ENCODE peak calls at places on chromosome X, in ten cellular contexts. R is MM.1S; Q is CD8-positive, alpha-beta memory T cell; V is WERI-Rb-1; T is vagina; L is small intestine; D is dorsolateral prefrontal cortex; P is CD4-positive, alpha-beta T cell; A is pancreas; S is testis. F is an unnamed sample.

GRCh38 chrX:82134378-82134777 is 932.5 kb downstream of the SH3BGRL start:
- DNase-seq in R (peak; percentile 18), Q (no peak), V (no peak), T (no peak), L (peak; percentile 27), D (no peak), P (no peak), A (no peak), S (no peak), F (no peak)

GRCh38 chrX:32137525-32137924 is 1065.7 kb upstream of the FTHL17 start:
- DNase-seq in R (peak; percentile 18), Q (no peak), V (no peak), T (no peak), L (no peak), D (no peak), P (no peak), A (no peak), S (peak; percentile 13), F (no peak)

GRCh38 chrX:112694811-112695210 is 15.1 kb upstream of the LHFPL1 start:
- DNase-seq in R (no peak), Q (no peak), V (no peak), T (no peak), L (no peak), D (no peak), P (no peak), A (no peak), S (no peak), F (no peak)

GRCh38 chrX:124441971-124442370 is 95.6 kb downstream of the SH2D1A start:
- DNase-seq in R (no peak), Q (no peak), V (no peak), T (no peak), L (no peak), D (no peak), P (no peak), A (no peak), S (no peak), F (no peak)

GRCh38 chrX:20857746-20858145 is 516.5 kb upstream of the CNKSR2 start:
- DNase-seq in R (no peak), Q (no peak), V (no peak), T (no peak), L (no peak), D (peak; percentile 40), P (no peak), A (no peak), S (no peak), F (peak; percentile 8)

GRCh38 chrX:53616921-53617320 is 69.6 kb downstream of the HUWE1 start:
- DNase-seq in R (no peak), Q (no peak), V (no peak), T (no peak), L (no peak), D (no peak), P (no peak), A (no peak), S (no peak), F (no peak)

GRCh38 chrX:155880586-155881157 is 473 bp upstream of the VAMP7 start:
- DNase-seq in R (no peak), Q (no peak), V (no peak), T (no peak), L (peak; percentile 3), D (no peak), P (no peak), A (no peak), S (no peak), F (no peak)

GRCh38 chrX:130118941-130119640 is 8.8 kb upstream of the ELF4 start:
- DNase-seq in R (no peak), Q (no peak), V (no peak), T (no peak), L (no peak), D (no peak), P (no peak), A (no peak), S (no peak), F (no peak)

GRCh38 chrX:133350751-133351150 is 64.5 kb downstream of the GPC4 start:
- DNase-seq in R (no peak), Q (no peak), V (no peak), T (no peak), L (peak; percentile 21), D (no peak), P (no peak), A (no peak), S (peak; percentile 22), F (no peak)

GRCh38 chrX:110022555-110023448 is 19.9 kb downstream of the TMEM164 start:
- DNase-seq in R (no peak), Q (no peak), V (no peak), T (no peak), L (no peak), D (no peak), P (no peak), A (no peak), S (no peak), F (no peak)

GRCh38 chrX:23936198-23936597 is 28.4 kb downstream of the CXorf58 start:
- DNase-seq in R (no peak), Q (no peak), V (no peak), T (no peak), L (no peak), D (no peak), P (no peak), A (no peak), S (no peak), F (no peak)

DNA sequence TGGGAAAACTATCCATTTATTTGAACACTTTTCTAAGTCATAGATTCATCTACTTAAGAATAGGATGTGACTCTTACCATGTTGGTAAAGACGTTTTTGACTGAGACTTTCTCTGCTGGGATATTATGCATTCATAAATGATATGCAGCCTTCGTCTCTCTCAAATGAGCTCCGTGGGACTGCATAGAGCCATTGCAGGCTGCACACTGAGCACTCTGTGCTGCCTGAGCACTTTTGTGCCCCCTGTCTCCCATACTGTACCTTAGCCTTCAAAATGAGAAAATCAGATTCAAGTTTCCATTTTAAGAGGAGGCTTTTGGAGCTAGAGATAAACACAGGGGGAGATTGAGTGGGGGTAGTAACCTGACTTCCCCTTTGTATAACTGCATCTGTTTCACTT is 433.6 kb downstream of the ZIC3 start:
- DNase-seq in R (no peak), Q (no peak), V (no peak), T (no peak), L (no peak), D (no peak), P (no peak), A (no peak), S (no peak), F (no peak)
- H3K27ac ChIP-seq in R (no peak overlapping the region), Q (no peak overlapping the region), V (no peak overlapping the region), T (no peak overlapping the region), L (no peak overlapping the region), D (no peak overlapping the region), P (no peak overlapping the region), A (no peak overlapping the region), S (no peak overlapping the region), F (no peak overlapping the region)

GRCh38 chrX:150548251-150548650 is 20.2 kb upstream of the MTM1 start:
- DNase-seq in R (no peak), Q (no peak), V (no peak), T (no peak), L (no peak), D (no peak), P (no peak), A (no peak), S (no peak), F (no peak)

GRCh38 chrX:150548684-150549083 is 19.7 kb upstream of the MTM1 start:
- DNase-seq in R (no peak), Q (no peak), V (no peak), T (no peak), L (no peak), D (no peak), P (no peak), A (no peak), S (no peak), F (no peak)

GRCh38 chrX:150544835-150545790 is 23.3 kb upstream of the MTM1 start:
- DNase-seq in R (no peak), Q (no peak), V (no peak), T (no peak), L (no peak), D (no peak), P (no peak), A (no peak), S (peak; percentile 71), F (no peak)

GRCh38 chrX:150546711-150547153 is 21.7 kb upstream of the MTM1 start:
- DNase-seq in R (no peak), Q (peak; percentile 58), V (no peak), T (no peak), L (no peak), D (no peak), P (no peak), A (no peak), S (peak; percentile 47), F (no peak)

GRCh38 chrX:150547511-150548115 is 20.8 kb upstream of the MTM1 start:
- DNase-seq in R (peak; percentile 50), Q (no peak), V (peak; percentile 52), T (no peak), L (peak; percentile 41), D (peak; percentile 56), P (no peak), A (peak; percentile 81), S (peak; percentile 85), F (peak; percentile 45)
- H3K27ac ChIP-seq in R (no peak overlapping the region), Q (no peak overlapping the region), V (peak overlapping the region; percentile 33), T (peak overlapping the region; percentile 80), L (peak overlapping the region; percentile 69), D (peak overlapping the region; percentile 81), P (no peak overlapping the region), A (peak overlapping the region; percentile 69), S (peak overlapping the region; percentile 78), F (peak overlapping the region; percentile 90)

GRCh38 chrX:33855251-33855650 is 276.9 kb downstream of the FAM47A start:
- DNase-seq in R (no peak), Q (no peak), V (no peak), T (no peak), L (no peak), D (no peak), P (no peak), A (no peak), S (no peak), F (no peak)
- H3K27ac ChIP-seq in R (no peak overlapping the region), Q (no peak overlapping the region), V (no peak overlapping the region), T (no peak overlapping the region), L (no peak overlapping the region), D (no peak overlapping the region), P (no peak overlapping the region), A (no peak overlapping the region), S (no peak overlapping the region), F (no peak overlapping the region)

GRCh38 chrX:77639820-77640219 is 146.2 kb downstream of the ATRX start:
- DNase-seq in R (no peak), Q (no peak), V (no peak), T (no peak), L (no peak), D (no peak), P (no peak), A (no peak), S (no peak), F (no peak)

GRCh38 chrX:77638397-77638796 is 147.6 kb downstream of the ATRX start:
- DNase-seq in R (no peak), Q (no peak), V (no peak), T (no peak), L (no peak), D (no peak), P (no peak), A (no peak), S (no peak), F (no peak)

GRCh38 chrX:77635372-77635771 is 150.6 kb downstream of the ATRX start:
- DNase-seq in R (no peak), Q (no peak), V (no peak), T (no peak), L (no peak), D (no peak), P (no peak), A (no peak), S (no peak), F (no peak)

DNA sequence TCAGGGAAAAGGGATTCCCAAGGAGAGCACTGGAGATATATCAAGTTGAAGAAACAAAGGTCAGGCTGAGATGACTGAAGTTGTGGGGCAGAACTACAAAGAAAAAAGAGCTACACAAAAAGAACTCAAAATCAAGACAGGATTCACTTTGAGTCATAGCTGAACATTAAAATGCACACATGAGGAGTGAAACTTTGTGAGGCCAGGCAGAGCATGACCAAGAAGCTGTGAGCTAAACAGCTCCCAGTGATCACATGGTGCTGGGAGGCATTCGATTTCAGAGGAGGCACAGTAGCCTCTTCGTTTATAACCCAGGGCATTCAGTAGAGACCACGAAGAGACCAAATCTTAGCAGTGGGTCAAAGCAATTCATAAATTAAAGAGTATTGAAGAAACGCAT is 145.3 kb downstream of the ATRX start:
- DNase-seq in R (no peak), Q (no peak), V (no peak), T (no peak), L (no peak), D (no peak), P (no peak), A (no peak), S (no peak), F (no peak)
- H3K27ac ChIP-seq in R (no peak overlapping the region), Q (no peak overlapping the region), V (no peak overlapping the region), T (no peak overlapping the region), L (no peak overlapping the region), D (no peak overlapping the region), P (no peak overlapping the region), A (no peak overlapping the region), S (no peak overlapping the region), F (no peak overlapping the region)